ENCODE peak calls at places on chromosomes 4 and X, in seven cellular contexts. Q, H, T, U, B, S and J are unnamed samples.

GRCh38 chr4:85147481-85148076 is 181.1 kb upstream of the WDFY3 start:
- DNase-seq in S (peak; percentile 31), H (peak; percentile 83), B (peak; percentile 31), Q (peak; percentile 59), U (no peak), T (peak; percentile 80), J (no peak)

GRCh38 chr4:5857199-5857598 is 35.7 kb downstream of the CRMP1 start:
- DNase-seq in T (no peak), H (no peak), S (no peak), U (no peak), B (no peak), Q (no peak), J (no peak)

GRCh38 chr4:8613421-8614364 is 21.1 kb downstream of the CPZ start:
- DNase-seq in Q (no peak), T (no peak), S (no peak), B (no peak), H (no peak), U (peak; percentile 47), J (no peak)

GRCh38 chr4:42148453-42148852 is 4.0 kb downstream of the BEND4 start:
- DNase-seq in B (no peak), H (no peak), U (no peak), Q (no peak), T (no peak), S (no peak), J (no peak)

GRCh38 chr4:170374770-170375169 is 285.0 kb upstream of the AADAT start:
- DNase-seq in Q (no peak), H (no peak), T (peak; percentile 1), S (peak; percentile 52), U (no peak), B (no peak), J (no peak)

GRCh38 chr4:168656055-168656660 is 159.3 kb downstream of the PALLD start:
- DNase-seq in H (peak; percentile 89), B (no peak), U (no peak), T (peak; percentile 92), Q (no peak), S (no peak), J (no peak)

GRCh38 chr4:120443111-120443510 is 376.5 kb upstream of the MAD2L1 start:
- DNase-seq in H (no peak), B (no peak), U (no peak), S (no peak), Q (no peak), T (peak; percentile 19), J (no peak)

GRCh38 chrX:13340182-13340791 is 20.4 kb upstream of the ATXN3L start:
- DNase-seq in U (no peak), S (no peak), T (no peak), B (no peak), H (no peak), Q (no peak), J (no peak)

GRCh38 chrX:13078739-13079444 is 34.5 kb upstream of the FAM9C start:
- DNase-seq in T (peak; percentile 77), Q (peak; percentile 53), B (peak; percentile 4), H (peak; percentile 85), S (no peak), U (no peak), J (no peak)

GRCh38 chr4:141810038-141810701 is 173.8 kb downstream of the IL15 start:
- DNase-seq in T (no peak), U (no peak), S (no peak), H (no peak), Q (no peak), B (no peak), J (no peak)

DNA sequence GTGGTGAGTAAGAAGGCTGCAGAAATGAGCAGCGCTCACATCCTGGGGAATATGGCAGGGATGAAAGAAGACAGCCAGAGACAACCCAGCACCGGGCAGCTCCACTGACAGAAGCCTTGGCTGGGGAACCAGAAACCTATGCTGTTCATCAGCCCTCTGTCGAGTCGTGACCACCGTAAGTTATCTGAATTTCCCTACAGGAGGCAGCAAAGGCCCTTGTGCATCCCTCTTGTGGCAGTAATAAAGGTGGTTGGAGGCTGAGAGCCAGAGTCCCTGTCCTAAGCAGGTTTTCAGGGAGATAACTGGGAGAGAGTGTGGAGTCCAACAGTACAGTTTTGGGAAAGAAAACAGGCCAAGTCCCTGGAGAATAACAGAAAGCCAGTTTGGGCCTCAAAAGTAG is 194.0 kb upstream of the BOD1L1 start:
- DNase-seq in S (no peak), Q (no peak), T (no peak), U (no peak), B (no peak), H (peak; percentile 7), J (no peak)
- TF ChIP-seq CTCF in S (no peak), Q (no peak), T (no peak), U (no peak), B (no peak), H (no peak), J (no peak)

DNA sequence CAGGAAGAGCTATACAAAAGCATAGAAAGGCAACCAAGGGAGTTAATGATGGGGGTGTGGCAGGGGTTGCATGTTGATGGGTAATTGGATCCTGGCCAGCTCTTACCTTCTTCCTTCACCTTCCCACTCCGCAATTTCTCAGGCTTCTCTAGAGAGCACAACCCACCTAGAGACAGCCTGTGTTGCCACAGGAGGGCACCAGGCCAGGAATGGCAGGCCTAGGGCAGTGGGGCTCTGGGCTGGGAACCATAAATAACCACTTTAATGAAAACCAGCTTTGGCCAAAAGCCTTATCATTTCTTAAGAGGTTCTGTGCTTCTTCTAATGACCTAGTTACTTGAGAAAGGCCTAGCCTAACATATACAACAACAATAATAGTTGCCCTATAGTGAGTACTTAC is 66.6 kb downstream of the RTL9 start:
- DNase-seq in U (no peak), T (no peak), B (no peak), S (no peak), Q (no peak), H (no peak), J (no peak)
- TF ChIP-seq CTCF in U (no peak), T (no peak), B (no peak), S (no peak), Q (no peak), H (no peak), J (no peak)

DNA sequence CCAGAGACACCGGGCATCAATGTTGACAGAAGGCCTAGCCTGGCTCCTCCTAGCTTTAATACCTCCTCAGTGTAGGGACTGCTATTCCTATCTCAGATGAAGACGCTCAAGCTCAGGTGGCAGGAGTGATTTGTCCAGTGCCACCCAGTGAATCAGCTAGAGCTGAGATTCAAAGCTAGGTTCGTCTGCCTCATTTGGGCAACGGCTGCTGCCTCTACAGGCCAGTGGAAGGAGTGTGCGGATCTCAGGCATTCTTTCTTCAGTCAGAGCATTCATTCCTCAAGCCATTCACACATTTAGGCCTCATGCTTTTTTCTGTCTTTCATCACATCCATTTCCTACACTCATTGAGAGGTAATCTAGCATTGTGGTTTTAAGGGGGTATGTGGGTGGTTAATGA is 7.3 kb downstream of the TSR2 start:
- DNase-seq in B (no peak), Q (no peak), U (no peak), T (peak; percentile 13), H (peak; percentile 23), S (no peak), J (no peak)
- TF ChIP-seq CTCF in B (no peak), Q (no peak), U (no peak), T (peak; percentile 12), H (peak; percentile 26), S (no peak), J (no peak)

GRCh38 chr4:15145709-15146108 is 143.4 kb downstream of the CPEB2 start:
- DNase-seq in S (no peak), B (peak; percentile 25), U (no peak), T (no peak), Q (no peak), H (no peak), J (no peak)

GRCh38 chr4:15144967-15145295 is 142.7 kb downstream of the CPEB2 start:
- DNase-seq in Q (no peak), T (no peak), H (no peak), S (no peak), B (no peak), U (no peak), J (no peak)

GRCh38 chr4:15142201-15142600 is 139.9 kb downstream of the CPEB2 start:
- DNase-seq in B (no peak), Q (no peak), T (no peak), S (no peak), H (no peak), U (no peak), J (no peak)

GRCh38 chr4:15143551-15143950 is 141.3 kb downstream of the CPEB2 start:
- DNase-seq in T (no peak), Q (no peak), U (no peak), B (no peak), H (no peak), S (no peak), J (no peak)

GRCh38 chr4:15144249-15144966 is 142.1 kb downstream of the CPEB2 start:
- DNase-seq in S (no peak), B (peak; percentile 9), H (no peak), Q (no peak), U (no peak), T (no peak), J (no peak)
- TF ChIP-seq CTCF in S (no peak), B (no peak), H (no peak), Q (no peak), U (peak; percentile 5), T (no peak), J (peak; percentile 12)

DNA sequence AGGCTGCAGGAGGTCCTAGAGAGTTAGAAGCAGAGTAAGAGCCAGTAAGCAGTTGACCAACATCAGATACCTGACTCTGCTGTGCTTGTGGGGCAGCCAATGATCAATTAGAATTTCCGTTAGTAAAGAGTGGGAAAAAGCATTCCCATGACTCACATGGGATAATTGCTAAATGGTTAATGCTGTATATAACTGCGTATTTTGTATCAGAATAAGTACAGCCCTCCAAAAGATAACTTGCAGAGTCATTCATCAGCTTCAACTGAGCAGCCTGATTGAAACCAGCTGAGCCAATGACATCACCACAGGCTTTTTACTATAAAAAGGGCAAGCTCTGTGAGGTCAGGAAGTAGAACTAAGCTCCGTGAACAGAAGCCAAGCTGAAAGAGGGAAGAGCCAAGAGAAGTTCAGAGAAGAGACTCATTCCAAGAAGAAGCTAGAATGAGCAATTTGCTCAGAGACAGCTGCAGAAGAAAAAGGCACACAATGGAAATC is 67.9 kb downstream of the PPP3CA start:
- DNase-seq in S (peak; percentile 7), U (no peak), B (no peak), T (peak; percentile 99), H (peak; percentile 98), Q (peak; percentile 42), J (no peak)
- TF ChIP-seq CTCF in S (no peak), U (no peak), B (no peak), T (no peak), H (peak; percentile 6), Q (no peak), J (no peak)